ENCODE peak calls at places on chromosomes 4 and X, in four cellular contexts. One of them, this sample, is unnamed.

GRCh38 chr4:17033256-17034245 is 135.1 kb upstream of the LDB2 start:
- DNase-seq in activated CD8-positive, alpha-beta memory T cell treated with anti-CD3 and anti-CD28 coated beads, Interleukin-2, amount 10 ng/mL, durations not matched to agents 7 days and 5 days: no peak
- DNase-seq in NCI-H524: no peak
- DNase-seq in NCI-H2107: no peak
- DNase-seq in this sample: no peak

GRCh38 chr4:4919926-4920325 is 60.5 kb downstream of the MSX1 start:
- DNase-seq in activated CD8-positive, alpha-beta memory T cell treated with anti-CD3 and anti-CD28 coated beads, Interleukin-2, amount 10 ng/mL, durations not matched to agents 7 days and 5 days: no peak
- DNase-seq in NCI-H524: no peak
- DNase-seq in NCI-H2107: no peak
- DNase-seq in this sample: no peak

GRCh38 chr4:88018471-88018870 is 11.0 kb downstream of the PKD2 start:
- DNase-seq in activated CD8-positive, alpha-beta memory T cell treated with anti-CD3 and anti-CD28 coated beads, Interleukin-2, amount 10 ng/mL, durations not matched to agents 7 days and 5 days: no peak
- DNase-seq in NCI-H524: no peak
- DNase-seq in NCI-H2107: no peak
- DNase-seq in this sample: no peak

GRCh38 chr4:44629280-44629866 is 22.1 kb downstream of the YIPF7 start:
- DNase-seq in activated CD8-positive, alpha-beta memory T cell treated with anti-CD3 and anti-CD28 coated beads, Interleukin-2, amount 10 ng/mL, durations not matched to agents 7 days and 5 days: peak; percentile 57
- DNase-seq in NCI-H524: peak; percentile 30
- DNase-seq in NCI-H2107: no peak
- DNase-seq in this sample: peak; percentile 16

GRCh38 chrX:155864655-155865054 is 16.5 kb upstream of the VAMP7 start:
- DNase-seq in activated CD8-positive, alpha-beta memory T cell treated with anti-CD3 and anti-CD28 coated beads, Interleukin-2, amount 10 ng/mL, durations not matched to agents 7 days and 5 days: no peak
- DNase-seq in NCI-H524: no peak
- DNase-seq in NCI-H2107: no peak
- DNase-seq in this sample: no peak

GRCh38 chr4:39320381-39321115 is 45.6 kb downstream of the RFC1 start:
- DNase-seq in activated CD8-positive, alpha-beta memory T cell treated with anti-CD3 and anti-CD28 coated beads, Interleukin-2, amount 10 ng/mL, durations not matched to agents 7 days and 5 days: no peak
- DNase-seq in NCI-H524: no peak
- DNase-seq in NCI-H2107: no peak
- DNase-seq in this sample: no peak

GRCh38 chrX:22109442-22109841 is 77.3 kb downstream of the PHEX start:
- DNase-seq in activated CD8-positive, alpha-beta memory T cell treated with anti-CD3 and anti-CD28 coated beads, Interleukin-2, amount 10 ng/mL, durations not matched to agents 7 days and 5 days: no peak
- DNase-seq in NCI-H524: no peak
- DNase-seq in NCI-H2107: no peak
- DNase-seq in this sample: no peak

GRCh38 chr4:38424171-38424871 is 239.7 kb upstream of the KLF3 start:
- DNase-seq in activated CD8-positive, alpha-beta memory T cell treated with anti-CD3 and anti-CD28 coated beads, Interleukin-2, amount 10 ng/mL, durations not matched to agents 7 days and 5 days: no peak
- DNase-seq in NCI-H524: no peak
- DNase-seq in NCI-H2107: no peak
- DNase-seq in this sample: no peak

GRCh38 chrX:80807606-80808159 is 2.0 kb downstream of the BRWD3 start:
- DNase-seq in activated CD8-positive, alpha-beta memory T cell treated with anti-CD3 and anti-CD28 coated beads, Interleukin-2, amount 10 ng/mL, durations not matched to agents 7 days and 5 days: no peak
- DNase-seq in NCI-H524: no peak
- DNase-seq in NCI-H2107: no peak
- DNase-seq in this sample: no peak

GRCh38 chr4:46389301-46389761 is 597 bp downstream of the GABRA2 start:
- DNase-seq in activated CD8-positive, alpha-beta memory T cell treated with anti-CD3 and anti-CD28 coated beads, Interleukin-2, amount 10 ng/mL, durations not matched to agents 7 days and 5 days: no peak
- DNase-seq in NCI-H524: peak; percentile 50
- DNase-seq in NCI-H2107: no peak
- DNase-seq in this sample: no peak

GRCh38 chrX:63855896-63856295 is 70.9 kb upstream of the ARHGEF9 start:
- DNase-seq in activated CD8-positive, alpha-beta memory T cell treated with anti-CD3 and anti-CD28 coated beads, Interleukin-2, amount 10 ng/mL, durations not matched to agents 7 days and 5 days: no peak
- DNase-seq in NCI-H524: no peak
- DNase-seq in NCI-H2107: no peak
- DNase-seq in this sample: no peak

GRCh38 chr4:151563194-151563593 is 154.2 kb downstream of the FHIP1A start:
- DNase-seq in activated CD8-positive, alpha-beta memory T cell treated with anti-CD3 and anti-CD28 coated beads, Interleukin-2, amount 10 ng/mL, durations not matched to agents 7 days and 5 days: no peak
- DNase-seq in NCI-H524: no peak
- DNase-seq in NCI-H2107: no peak
- DNase-seq in this sample: no peak

GRCh38 chr4:53804719-53805118 is 213.4 kb upstream of the LNX1 start:
- DNase-seq in activated CD8-positive, alpha-beta memory T cell treated with anti-CD3 and anti-CD28 coated beads, Interleukin-2, amount 10 ng/mL, durations not matched to agents 7 days and 5 days: peak; percentile 51
- DNase-seq in NCI-H524: no peak
- DNase-seq in NCI-H2107: peak; percentile 1
- DNase-seq in this sample: peak; percentile 4

GRCh38 chr4:114316789-114317188 is 281.8 kb upstream of the UGT8 start:
- DNase-seq in activated CD8-positive, alpha-beta memory T cell treated with anti-CD3 and anti-CD28 coated beads, Interleukin-2, amount 10 ng/mL, durations not matched to agents 7 days and 5 days: no peak
- DNase-seq in NCI-H524: no peak
- DNase-seq in NCI-H2107: no peak
- DNase-seq in this sample: no peak

GRCh38 chr4:76224193-76224592 is 10.6 kb upstream of the SCARB2 start:
- DNase-seq in activated CD8-positive, alpha-beta memory T cell treated with anti-CD3 and anti-CD28 coated beads, Interleukin-2, amount 10 ng/mL, durations not matched to agents 7 days and 5 days: no peak
- DNase-seq in NCI-H524: no peak
- DNase-seq in NCI-H2107: no peak
- DNase-seq in this sample: no peak

GRCh38 chr4:80065601-80066000 is 7.4 kb downstream of the ANTXR2 start:
- DNase-seq in activated CD8-positive, alpha-beta memory T cell treated with anti-CD3 and anti-CD28 coated beads, Interleukin-2, amount 10 ng/mL, durations not matched to agents 7 days and 5 days: no peak
- DNase-seq in NCI-H524: no peak
- DNase-seq in NCI-H2107: no peak
- DNase-seq in this sample: no peak

GRCh38 chrX:720858-721257 is 90.3 kb downstream of the SHOX start:
- DNase-seq in activated CD8-positive, alpha-beta memory T cell treated with anti-CD3 and anti-CD28 coated beads, Interleukin-2, amount 10 ng/mL, durations not matched to agents 7 days and 5 days: no peak
- DNase-seq in NCI-H524: no peak
- DNase-seq in NCI-H2107: no peak
- DNase-seq in this sample: no peak

GRCh38 chr4:157961591-157961990 is 211.2 kb downstream of the GASK1B start:
- DNase-seq in activated CD8-positive, alpha-beta memory T cell treated with anti-CD3 and anti-CD28 coated beads, Interleukin-2, amount 10 ng/mL, durations not matched to agents 7 days and 5 days: no peak
- DNase-seq in NCI-H524: no peak
- DNase-seq in NCI-H2107: no peak
- DNase-seq in this sample: no peak

GRCh38 chr4:38495481-38495880 is 168.5 kb upstream of the KLF3 start:
- DNase-seq in activated CD8-positive, alpha-beta memory T cell treated with anti-CD3 and anti-CD28 coated beads, Interleukin-2, amount 10 ng/mL, durations not matched to agents 7 days and 5 days: no peak
- DNase-seq in NCI-H524: no peak
- DNase-seq in NCI-H2107: no peak
- DNase-seq in this sample: no peak

GRCh38 chr4:166366012-166366411 is 493.0 kb downstream of the TLL1 start:
- DNase-seq in activated CD8-positive, alpha-beta memory T cell treated with anti-CD3 and anti-CD28 coated beads, Interleukin-2, amount 10 ng/mL, durations not matched to agents 7 days and 5 days: no peak
- DNase-seq in NCI-H524: no peak
- DNase-seq in NCI-H2107: no peak
- DNase-seq in this sample: no peak

GRCh38 chr4:8740666-8741395 is 130.8 kb downstream of the HMX1 start:
- DNase-seq in activated CD8-positive, alpha-beta memory T cell treated with anti-CD3 and anti-CD28 coated beads, Interleukin-2, amount 10 ng/mL, durations not matched to agents 7 days and 5 days: no peak
- DNase-seq in NCI-H524: no peak
- DNase-seq in NCI-H2107: no peak
- DNase-seq in this sample: no peak

GRCh38 chr4:138875886-138876608 is 139.5 kb upstream of the NOCT start:
- DNase-seq in activated CD8-positive, alpha-beta memory T cell treated with anti-CD3 and anti-CD28 coated beads, Interleukin-2, amount 10 ng/mL, durations not matched to agents 7 days and 5 days: no peak
- DNase-seq in NCI-H524: no peak
- DNase-seq in NCI-H2107: no peak
- DNase-seq in this sample: no peak

GRCh38 chr4:151624606-151625565 is 135.9 kb downstream of the GATB start:
- DNase-seq in activated CD8-positive, alpha-beta memory T cell treated with anti-CD3 and anti-CD28 coated beads, Interleukin-2, amount 10 ng/mL, durations not matched to agents 7 days and 5 days: no peak
- DNase-seq in NCI-H524: no peak
- DNase-seq in NCI-H2107: no peak
- DNase-seq in this sample: no peak

GRCh38 chr4:110172972-110173371 is 25.4 kb downstream of the ELOVL6 start:
- DNase-seq in activated CD8-positive, alpha-beta memory T cell treated with anti-CD3 and anti-CD28 coated beads, Interleukin-2, amount 10 ng/mL, durations not matched to agents 7 days and 5 days: no peak
- DNase-seq in NCI-H524: no peak
- DNase-seq in NCI-H2107: peak; percentile 15
- DNase-seq in this sample: no peak

GRCh38 chr4:129377131-129377845 is 281.3 kb downstream of the C4orf33 start:
- DNase-seq in activated CD8-positive, alpha-beta memory T cell treated with anti-CD3 and anti-CD28 coated beads, Interleukin-2, amount 10 ng/mL, durations not matched to agents 7 days and 5 days: no peak
- DNase-seq in NCI-H524: no peak
- DNase-seq in NCI-H2107: no peak
- DNase-seq in this sample: no peak

GRCh38 chr4:91127891-91128290 is 1000.7 kb downstream of the CCSER1 start:
- DNase-seq in activated CD8-positive, alpha-beta memory T cell treated with anti-CD3 and anti-CD28 coated beads, Interleukin-2, amount 10 ng/mL, durations not matched to agents 7 days and 5 days: no peak
- DNase-seq in NCI-H524: no peak
- DNase-seq in NCI-H2107: no peak
- DNase-seq in this sample: no peak

GRCh38 chr4:879730-880079 is 52.4 kb downstream of the GAK start:
- DNase-seq in activated CD8-positive, alpha-beta memory T cell treated with anti-CD3 and anti-CD28 coated beads, Interleukin-2, amount 10 ng/mL, durations not matched to agents 7 days and 5 days: peak; percentile 74
- DNase-seq in NCI-H524: no peak
- DNase-seq in NCI-H2107: no peak
- DNase-seq in this sample: peak; percentile 80

This sample was measured in T-helper 2 cell treated with Interferon-gamma antibody and Interleukin-4, amounts not matched to agents 5 μg/mL and 100 μg/mL, for 36 hours.